ENCODE peak calls at places on chromosome 21, in five cellular contexts. A is stimulated activated naive CD4-positive, alpha-beta T cell; K is psoas muscle; I is PC-3; C is H4. R is an unnamed sample.
A peak's percentile ranks its signal among the peaks of the same experiment; 100 is the strongest.

GRCh38 chr21:38818336-38818723 is 12.6 kb downstream of the ETS2 start:
- DNase-seq in A (no peak), K (no peak), I (no peak), C (no peak), R (no peak)

GRCh38 chr21:34890724-34891609 is 158.1 kb downstream of the RUNX1 start:
- DNase-seq in A (peak; percentile 38), K (peak; percentile 29), I (no peak), C (no peak), R (no peak)

GRCh38 chr21:37358392-37358791 is 8.2 kb upstream of the DYRK1A start:
- DNase-seq in A (no peak), K (no peak), I (no peak), C (no peak), R (no peak)

GRCh38 chr21:21165063-21165645 is 166.9 kb downstream of the NCAM2 start:
- DNase-seq in A (no peak), K (no peak), I (no peak), C (peak; percentile 84), R (no peak)

GRCh38 chr21:26140185-26140584 is 30.4 kb downstream of the APP start:
- DNase-seq in A (no peak), K (peak; percentile 31), I (peak; percentile 98), C (peak; percentile 94), R (no peak)

GRCh38 chr21:34075760-34076159 is 2.4 kb downstream of the MRPS6 start:
- DNase-seq in A (no peak), K (no peak), I (no peak), C (no peak), R (no peak)

GRCh38 chr21:29506214-29506613 is 207.5 kb downstream of the BACH1 start:
- DNase-seq in A (no peak), K (no peak), I (no peak), C (no peak), R (no peak)

GRCh38 chr21:42722808-42723470 is 69.5 kb downstream of the PDE9A start:
- DNase-seq in A (no peak), K (no peak), I (no peak), C (no peak), R (no peak)

GRCh38 chr21:36425286-36425685 is 40.1 kb downstream of the CHAF1B start:
- DNase-seq in A (no peak), K (peak; percentile 37), I (no peak), C (no peak), R (no peak)

GRCh38 chr21:18759267-18759666 is 355.7 kb upstream of the TMPRSS15 start:
- DNase-seq in A (no peak), K (no peak), I (no peak), C (no peak), R (no peak)

GRCh38 chr21:15524855-15525254 is 204.9 kb upstream of the USP25 start:
- DNase-seq in A (no peak), K (no peak), I (no peak), C (no peak), R (no peak)

GRCh38 chr21:44718571-44718970 is 7.2 kb upstream of the TSPEAR start:
- DNase-seq in A (no peak), K (no peak), I (no peak), C (no peak), R (no peak)

GRCh38 chr21:41604583-41605041 is 96.7 kb upstream of the TMPRSS2 start:
- DNase-seq in A (no peak), K (no peak), I (peak; percentile 20), C (no peak), R (no peak)